ENCODE peak calls at places on chromosomes 6 and 20, in four cellular contexts. L is hepatocyte; I is mesendoderm; B is CD4-positive, CD25-positive, alpha-beta regulatory T cell. P is an unnamed sample.

GRCh38 chr6:5151955-5152401 is 66.8 kb downstream of the PPP1R3G start:
- DNase-seq in L (no peak), I (no peak), B (no peak), P (no peak)

GRCh38 chr20:57557926-57558613 is 2.8 kb upstream of the PCK1 start:
- DNase-seq in I (no peak), B (no peak), L (no peak), P (no peak)

GRCh38 chr6:7060769-7061516 is 46.8 kb upstream of the RREB1 start:
- DNase-seq in I (no peak), L (peak; percentile 30), B (no peak), P (no peak)

GRCh38 chr6:133241088-133241900 is at the start of gene EYA4:
- DNase-seq in I (peak; percentile 45), L (peak; percentile 27), B (no peak), P (no peak)

GRCh38 chr20:50303573-50304500 is 113.2 kb downstream of the CEBPB start:
- DNase-seq in I (no peak), L (peak; percentile 87), B (no peak), P (no peak)

GRCh38 chr6:5584072-5584471 is 322.8 kb downstream of the FARS2 start:
- DNase-seq in B (no peak), I (no peak), L (no peak), P (no peak)

GRCh38 chr20:45722047-45722446 is at the start of gene SPINT4:
- DNase-seq in L (no peak), I (no peak), B (no peak), P (no peak)

GRCh38 chr20:32823078-32823477 is 3.3 kb downstream of the MAPRE1 start:
- DNase-seq in L (peak; percentile 75), B (no peak), I (peak; percentile 74), P (no peak)

GRCh38 chr6:115910147-115910546 is 150.5 kb downstream of the FRK start:
- DNase-seq in B (no peak), I (peak; percentile 34), L (no peak), P (no peak)

GRCh38 chr20:5119435-5120188 is at the start of gene PCNA:
- DNase-seq in B (peak; percentile 93), I (peak; percentile 99), L (peak; percentile 98), P (peak; percentile 96)

GRCh38 chr20:57586370-57586793 is 25.5 kb downstream of the PCK1 start:
- DNase-seq in I (no peak), L (peak; percentile 80), B (no peak), P (no peak)

GRCh38 chr6:19303381-19303780 is 533.8 kb upstream of the ID4 start:
- DNase-seq in L (no peak), B (no peak), I (no peak), P (no peak)

GRCh38 chr6:161802231-161802630 is 528.4 kb upstream of the AGPAT4 start:
- DNase-seq in I (no peak), L (no peak), B (no peak), P (no peak)

GRCh38 chr6:131951576-131952230 is 531 bp upstream of the CCN2 start:
- DNase-seq in B (no peak), L (no peak), I (no peak), P (no peak)

GRCh38 chr6:135212020-135212806 is 31.1 kb downstream of the MYB start:
- DNase-seq in L (no peak), I (no peak), B (no peak), P (peak; percentile 48)

GRCh38 chr6:118739976-118740771 is 88.8 kb upstream of the CEP85L start:
- DNase-seq in I (no peak), L (no peak), B (no peak), P (peak; percentile 20)

GRCh38 chr6:46042355-46042999 is 26.8 kb upstream of the CLIC5 start:
- DNase-seq in L (peak; percentile 57), B (no peak), I (peak; percentile 81), P (peak; percentile 12)

GRCh38 chr6:35804996-35805736 is at the start of gene LHFPL5:
- DNase-seq in B (no peak), I (peak; percentile 75), L (peak; percentile 81), P (peak; percentile 6)

GRCh38 chr6:34696189-34696738 is 303 bp downstream of the ILRUN start:
- DNase-seq in B (no peak), I (peak; percentile 49), L (peak; percentile 66), P (no peak)

GRCh38 chr6:113858067-113858604 is 991 bp downstream of the MARCKS start:
- DNase-seq in L (peak; percentile 68), B (no peak), I (peak; percentile 64), P (no peak)

GRCh38 chr6:147677647-147678046 is 169.2 kb downstream of the SAMD5 start:
- DNase-seq in L (no peak), I (no peak), B (no peak), P (no peak)

GRCh38 chr6:74249658-74250057 is 553.7 kb downstream of the CD109 start:
- DNase-seq in L (no peak), B (no peak), I (no peak), P (no peak)

GRCh38 chr6:113805167-113805835 is 51.8 kb upstream of the MARCKS start:
- DNase-seq in I (no peak), L (no peak), B (no peak), P (no peak)

GRCh38 chr6:18390476-18390875 is 3.3 kb downstream of the RNF144B start:
- DNase-seq in I (no peak), L (no peak), B (no peak), P (peak; percentile 33)

GRCh38 chr20:61295726-61296628 is 43.9 kb downstream of the CDH4 start:
- DNase-seq in I (no peak), B (no peak), L (no peak), P (no peak)

GRCh38 chr6:126341126-126341525 is 1.2 kb downstream of the CENPW start:
- DNase-seq in L (no peak), I (no peak), B (no peak), P (no peak)

GRCh38 chr6:18340781-18341551 is 46.2 kb upstream of the RNF144B start:
- DNase-seq in L (no peak), B (no peak), I (no peak), P (no peak)

GRCh38 chr6:144265061-144265357 is 20.1 kb upstream of the UTRN start:
- DNase-seq in B (no peak), L (peak; percentile 28), I (peak; percentile 92), P (no peak)

GRCh38 chr6:145814035-145814500 is 527 bp downstream of the FBXO30 start:
- DNase-seq in I (peak; percentile 80), L (peak; percentile 45), B (no peak), P (peak; percentile 15)

GRCh38 chr6:114534813-114535212 is 192.0 kb upstream of the HS3ST5 start:
- DNase-seq in I (peak; percentile 25), L (no peak), B (no peak), P (no peak)

GRCh38 chr6:130070306-130070705 is 51.9 kb downstream of the L3MBTL3 start:
- DNase-seq in L (no peak), B (no peak), I (no peak), P (no peak)

GRCh38 chr20:9626357-9626756 is 112.0 kb downstream of the LAMP5 start:
- DNase-seq in L (no peak), I (no peak), B (no peak), P (no peak)

GRCh38 chr6:10205120-10205519 is 209.8 kb downstream of the TFAP2A start:
- DNase-seq in B (no peak), L (no peak), I (no peak), P (no peak)

GRCh38 chr6:133093957-133094356 is 147.2 kb upstream of the EYA4 start:
- DNase-seq in B (no peak), I (no peak), L (no peak), P (no peak)

GRCh38 chr20:50360218-50360672 is 149.9 kb upstream of the PTPN1 start:
- DNase-seq in B (no peak), L (no peak), I (no peak), P (no peak)

GRCh38 chr20:43942661-43943285 is 28.1 kb downstream of the TOX2 start:
- DNase-seq in I (no peak), L (no peak), B (no peak), P (peak; percentile 76)
- H3K4me3 ChIP-seq in I (no peak overlapping the region), L (no peak overlapping the region), B (peak overlapping the region; percentile 54), P (no peak overlapping the region)

GRCh38 chr6:121492536-121492935 is 57.1 kb downstream of the GJA1 start:
- DNase-seq in B (no peak), I (no peak), L (no peak), P (no peak)

DNA sequence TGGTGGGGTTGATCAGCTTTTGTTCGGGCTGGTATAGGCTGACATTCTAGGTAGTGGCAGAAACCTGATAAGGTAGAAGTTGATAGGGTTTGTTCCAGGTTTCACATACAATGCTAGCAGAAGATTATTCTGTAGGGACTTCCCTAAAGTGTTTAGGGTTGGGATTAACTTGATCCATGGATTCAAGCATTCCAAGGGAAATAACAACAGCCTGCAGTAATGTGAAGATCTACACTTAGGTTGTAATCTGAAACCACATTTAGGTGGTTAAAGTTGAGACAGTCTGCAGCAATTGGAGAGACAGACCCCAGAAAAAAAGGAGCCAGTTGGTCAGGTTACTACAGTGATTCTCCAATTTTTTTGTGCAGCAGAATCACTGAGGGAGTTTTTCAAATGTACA is 56.1 kb downstream of the GJA1 start:
- DNase-seq in B (no peak), L (no peak), I (peak; percentile 94), P (no peak)
- H3K4me3 ChIP-seq in B (no peak overlapping the region), L (no peak overlapping the region), I (no peak overlapping the region), P (no peak overlapping the region)

DNA sequence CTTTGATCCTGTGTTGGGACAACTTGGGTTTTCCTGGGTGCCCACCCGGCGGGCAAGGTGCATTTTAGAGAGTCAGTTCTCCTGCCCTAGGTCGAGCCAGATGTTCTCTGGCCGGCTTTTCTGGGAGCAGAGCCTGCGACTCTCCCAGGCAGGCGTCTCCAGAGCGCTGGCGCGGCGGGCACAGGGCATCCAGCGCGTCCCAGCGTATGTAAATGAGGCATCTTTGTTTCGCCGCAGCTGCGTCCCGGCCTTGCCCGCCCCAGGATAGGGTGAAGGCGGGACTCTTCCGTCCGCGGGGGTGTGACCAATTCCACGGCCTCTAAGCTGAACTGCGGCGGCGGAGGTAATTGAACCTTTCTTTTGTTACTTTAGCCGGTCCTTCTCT is 9.1 kb downstream of the GRIK2 start:
- DNase-seq in L (peak; percentile 23), I (peak; percentile 47), B (no peak), P (no peak)
- H3K4me3 ChIP-seq in L (peak overlapping the region; percentile 5), I (no peak overlapping the region), B (no peak overlapping the region), P (no peak overlapping the region)

GRCh38 chr6:75991941-75992340 is 80.5 kb downstream of the IMPG1 start:
- DNase-seq in L (no peak), I (peak; percentile 46), B (no peak), P (no peak)

DNA sequence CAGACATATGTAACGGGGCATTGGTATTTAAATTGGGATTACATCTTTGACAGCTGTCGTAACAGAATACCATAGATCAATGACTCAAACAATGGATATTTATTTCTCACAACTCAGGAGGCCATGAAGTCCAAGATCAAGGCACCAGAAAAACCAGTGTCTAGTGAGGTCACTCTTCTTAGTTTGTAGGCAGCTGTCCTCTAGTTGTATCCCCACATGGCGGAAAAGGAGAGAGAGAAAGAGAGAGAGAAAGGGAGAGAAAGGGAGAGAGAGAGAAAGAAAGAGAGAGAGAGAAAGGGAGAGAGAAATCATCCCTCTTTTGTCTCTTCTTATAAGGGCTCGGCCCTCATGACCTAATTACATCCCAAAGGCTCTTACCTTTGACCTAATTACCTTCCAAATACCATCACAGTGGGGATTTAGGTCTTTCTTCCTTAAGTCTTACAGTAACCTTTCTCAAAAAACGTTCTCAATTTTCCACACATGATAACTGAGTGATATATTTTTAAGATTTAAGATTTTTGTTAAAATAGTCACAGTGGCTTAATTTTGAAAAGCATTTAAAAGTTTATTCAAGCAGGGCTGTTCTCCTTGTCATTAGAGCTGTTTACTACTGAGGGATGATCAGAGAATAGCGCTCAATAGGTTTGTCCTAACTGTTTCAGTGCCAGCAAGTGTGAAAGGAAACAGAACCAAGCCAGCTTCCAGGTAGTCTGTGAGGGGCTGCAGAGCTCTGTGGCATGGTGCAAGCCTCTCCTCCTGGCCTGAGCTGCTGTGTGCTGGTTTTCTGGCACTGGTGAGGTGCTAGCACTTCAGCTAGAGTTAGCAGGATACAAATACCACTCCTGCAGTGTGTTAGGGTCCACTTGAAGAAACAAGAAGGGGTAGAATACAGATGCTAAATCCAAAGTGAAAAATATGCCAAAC is 79.0 kb downstream of the IMPG1 start:
- DNase-seq in L (no peak), B (no peak), I (peak; percentile 25), P (no peak)
- H3K4me3 ChIP-seq in L (no peak overlapping the region), B (no peak overlapping the region), I (no peak overlapping the region), P (no peak overlapping the region)